ENCODE peak calls at places on chromosome 6, in ten cellular contexts. One of them, this sample, is unnamed.

GRCh38 chr6:136149311-136149710 is 100.8 kb downstream of the MTFR2 start:
- DNase-seq in CD4-positive, CD25-positive, alpha-beta regulatory T cell: no peak
- DNase-seq in tibial artery: no peak
- DNase-seq in GM23338: no peak
- DNase-seq in cardiac muscle cell: peak
- DNase-seq in breast epithelium: no peak
- DNase-seq in brain microvascular endothelial cell: no peak
- DNase-seq in H1: no peak
- DNase-seq in CD4-positive, alpha-beta memory T cell: no peak
- DNase-seq in RWPE1: no peak
- DNase-seq in this sample: no peak

GRCh38 chr6:170459451-170459850 is 93.7 kb downstream of the PSMB1 start:
- DNase-seq in CD4-positive, CD25-positive, alpha-beta regulatory T cell: no peak
- DNase-seq in tibial artery: no peak
- DNase-seq in GM23338: no peak
- DNase-seq in cardiac muscle cell: peak
- DNase-seq in breast epithelium: no peak
- DNase-seq in brain microvascular endothelial cell: peak
- DNase-seq in H1: no peak
- DNase-seq in CD4-positive, alpha-beta memory T cell: no peak
- DNase-seq in RWPE1: no peak
- DNase-seq in this sample: no peak

GRCh38 chr6:36701401-36701991 is 3.9 kb downstream of the RAB44 start:
- DNase-seq in CD4-positive, CD25-positive, alpha-beta regulatory T cell: no peak
- DNase-seq in tibial artery: peak
- DNase-seq in GM23338: peak
- DNase-seq in cardiac muscle cell: no peak
- DNase-seq in breast epithelium: no peak
- DNase-seq in brain microvascular endothelial cell: no peak
- DNase-seq in H1: no peak
- DNase-seq in CD4-positive, alpha-beta memory T cell: no peak
- DNase-seq in RWPE1: peak
- DNase-seq in this sample: no peak

GRCh38 chr6:100663219-100663863 is 198.6 kb upstream of the SIM1 start:
- DNase-seq in CD4-positive, CD25-positive, alpha-beta regulatory T cell: no peak
- DNase-seq in tibial artery: no peak
- DNase-seq in GM23338: no peak
- DNase-seq in cardiac muscle cell: peak
- DNase-seq in breast epithelium: no peak
- DNase-seq in brain microvascular endothelial cell: peak
- DNase-seq in H1: no peak
- DNase-seq in CD4-positive, alpha-beta memory T cell: no peak
- DNase-seq in RWPE1: no peak
- DNase-seq in this sample: peak

GRCh38 chr6:32154514-32155161 is 697 bp downstream of the PPT2 start:
- DNase-seq in CD4-positive, CD25-positive, alpha-beta regulatory T cell: peak
- DNase-seq in tibial artery: peak
- DNase-seq in GM23338: peak
- DNase-seq in cardiac muscle cell: peak
- DNase-seq in breast epithelium: peak
- DNase-seq in brain microvascular endothelial cell: peak
- DNase-seq in H1: no peak
- DNase-seq in CD4-positive, alpha-beta memory T cell: peak
- DNase-seq in RWPE1: peak
- DNase-seq in this sample: no peak

GRCh38 chr6:102015431-102015830 is 621.9 kb downstream of the GRIK2 start:
- DNase-seq in CD4-positive, CD25-positive, alpha-beta regulatory T cell: no peak
- DNase-seq in tibial artery: peak
- DNase-seq in GM23338: no peak
- DNase-seq in cardiac muscle cell: no peak
- DNase-seq in breast epithelium: no peak
- DNase-seq in brain microvascular endothelial cell: no peak
- DNase-seq in H1: no peak
- DNase-seq in CD4-positive, alpha-beta memory T cell: no peak
- DNase-seq in RWPE1: no peak
- DNase-seq in this sample: no peak

GRCh38 chr6:20366082-20366834 is 35.4 kb upstream of the E2F3 start:
- DNase-seq in CD4-positive, CD25-positive, alpha-beta regulatory T cell: peak
- DNase-seq in tibial artery: no peak
- DNase-seq in GM23338: no peak
- DNase-seq in cardiac muscle cell: no peak
- DNase-seq in breast epithelium: peak
- DNase-seq in brain microvascular endothelial cell: no peak
- DNase-seq in H1: no peak
- DNase-seq in CD4-positive, alpha-beta memory T cell: peak
- DNase-seq in RWPE1: no peak
- DNase-seq in this sample: no peak

GRCh38 chr6:24951831-24952299 is 16.1 kb upstream of the RIPOR2 start:
- DNase-seq in CD4-positive, CD25-positive, alpha-beta regulatory T cell: peak
- DNase-seq in tibial artery: no peak
- DNase-seq in GM23338: no peak
- DNase-seq in cardiac muscle cell: no peak
- DNase-seq in breast epithelium: no peak
- DNase-seq in brain microvascular endothelial cell: no peak
- DNase-seq in H1: no peak
- DNase-seq in CD4-positive, alpha-beta memory T cell: peak
- DNase-seq in RWPE1: no peak
- DNase-seq in this sample: no peak

GRCh38 chr6:134544737-134545136 is 226.8 kb upstream of the SGK1 start:
- DNase-seq in CD4-positive, CD25-positive, alpha-beta regulatory T cell: no peak
- DNase-seq in tibial artery: no peak
- DNase-seq in GM23338: no peak
- DNase-seq in cardiac muscle cell: no peak
- DNase-seq in breast epithelium: no peak
- DNase-seq in brain microvascular endothelial cell: no peak
- DNase-seq in H1: no peak
- DNase-seq in CD4-positive, alpha-beta memory T cell: no peak
- DNase-seq in RWPE1: no peak
- DNase-seq in this sample: no peak

GRCh38 chr6:112909781-112910180 is 562.7 kb downstream of the RFPL4B start:
- DNase-seq in CD4-positive, CD25-positive, alpha-beta regulatory T cell: no peak
- DNase-seq in tibial artery: no peak
- DNase-seq in GM23338: no peak
- DNase-seq in cardiac muscle cell: no peak
- DNase-seq in breast epithelium: no peak
- DNase-seq in brain microvascular endothelial cell: no peak
- DNase-seq in H1: no peak
- DNase-seq in CD4-positive, alpha-beta memory T cell: no peak
- DNase-seq in RWPE1: peak
- DNase-seq in this sample: no peak

GRCh38 chr6:38673397-38674165 is 29.4 kb downstream of the GLO1 start:
- DNase-seq in CD4-positive, CD25-positive, alpha-beta regulatory T cell: no peak
- DNase-seq in tibial artery: no peak
- DNase-seq in GM23338: no peak
- DNase-seq in cardiac muscle cell: no peak
- DNase-seq in breast epithelium: no peak
- DNase-seq in brain microvascular endothelial cell: no peak
- DNase-seq in H1: no peak
- DNase-seq in CD4-positive, alpha-beta memory T cell: peak
- DNase-seq in RWPE1: peak
- DNase-seq in this sample: no peak

GRCh38 chr6:54655162-54655561 is 191.4 kb upstream of the FAM83B start:
- DNase-seq in CD4-positive, CD25-positive, alpha-beta regulatory T cell: no peak
- DNase-seq in tibial artery: no peak
- DNase-seq in GM23338: no peak
- DNase-seq in cardiac muscle cell: no peak
- DNase-seq in breast epithelium: no peak
- DNase-seq in brain microvascular endothelial cell: no peak
- DNase-seq in H1: no peak
- DNase-seq in CD4-positive, alpha-beta memory T cell: no peak
- DNase-seq in RWPE1: peak
- DNase-seq in this sample: no peak

GRCh38 chr6:137389150-137389664 is 105.0 kb downstream of the OLIG3 start:
- DNase-seq in CD4-positive, CD25-positive, alpha-beta regulatory T cell: peak
- DNase-seq in tibial artery: no peak
- DNase-seq in GM23338: no peak
- DNase-seq in cardiac muscle cell: peak
- DNase-seq in breast epithelium: no peak
- DNase-seq in brain microvascular endothelial cell: peak
- DNase-seq in H1: no peak
- DNase-seq in CD4-positive, alpha-beta memory T cell: peak
- DNase-seq in RWPE1: peak
- DNase-seq in this sample: no peak

GRCh38 chr6:156146891-156147290 is 630.3 kb upstream of the ARID1B start:
- DNase-seq in CD4-positive, CD25-positive, alpha-beta regulatory T cell: no peak
- DNase-seq in tibial artery: no peak
- DNase-seq in GM23338: peak
- DNase-seq in cardiac muscle cell: no peak
- DNase-seq in breast epithelium: no peak
- DNase-seq in brain microvascular endothelial cell: no peak
- DNase-seq in H1: no peak
- DNase-seq in CD4-positive, alpha-beta memory T cell: no peak
- DNase-seq in RWPE1: no peak
- DNase-seq in this sample: no peak

GRCh38 chr6:6218246-6219085 is 102.0 kb downstream of the F13A1 start:
- DNase-seq in CD4-positive, CD25-positive, alpha-beta regulatory T cell: no peak
- DNase-seq in tibial artery: no peak
- DNase-seq in GM23338: no peak
- DNase-seq in cardiac muscle cell: no peak
- DNase-seq in breast epithelium: no peak
- DNase-seq in brain microvascular endothelial cell: peak
- DNase-seq in H1: no peak
- DNase-seq in CD4-positive, alpha-beta memory T cell: no peak
- DNase-seq in RWPE1: peak
- DNase-seq in this sample: no peak

DNA sequence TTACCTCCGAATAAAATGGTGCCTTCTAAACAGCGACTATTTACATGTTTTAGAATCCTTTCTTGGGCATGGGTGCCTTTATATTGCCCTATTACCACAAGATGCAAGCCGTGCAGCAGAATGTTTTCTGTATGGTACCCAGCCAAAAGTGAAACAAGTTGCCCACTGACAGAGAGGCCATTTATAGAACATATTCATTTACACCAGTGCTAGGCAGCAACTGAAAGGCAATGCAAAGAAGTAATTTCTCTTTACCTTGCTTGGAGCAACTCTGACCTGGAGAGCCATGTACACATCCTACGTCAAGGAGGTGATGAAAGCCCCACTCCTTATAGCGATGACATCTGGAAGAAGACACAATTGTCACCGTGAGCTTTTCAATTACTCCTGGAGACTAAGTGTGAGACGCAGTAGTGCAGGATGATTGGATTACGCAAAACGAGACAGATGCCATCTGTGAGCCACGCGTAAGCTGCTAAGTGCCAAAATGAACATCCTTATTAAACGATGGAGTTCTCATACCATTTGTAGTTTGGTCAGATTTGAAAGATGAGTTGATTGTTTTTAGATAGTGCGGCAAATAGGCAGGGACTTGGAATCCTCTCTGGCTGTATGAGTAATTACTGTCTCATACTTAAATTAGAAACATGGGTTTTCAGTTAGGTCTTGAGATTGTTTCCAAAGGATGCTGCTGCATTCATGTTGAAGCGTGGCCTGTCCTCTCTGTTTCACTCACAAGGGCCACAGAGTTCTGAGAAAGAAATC is at the start of gene TMEM244:
- DNase-seq in CD4-positive, CD25-positive, alpha-beta regulatory T cell: peak
- DNase-seq in tibial artery: no peak
- DNase-seq in GM23338: no peak
- DNase-seq in cardiac muscle cell: no peak
- DNase-seq in breast epithelium: no peak
- DNase-seq in brain microvascular endothelial cell: peak
- DNase-seq in H1: no peak
- DNase-seq in CD4-positive, alpha-beta memory T cell: peak
- DNase-seq in RWPE1: no peak
- DNase-seq in this sample: no peak
- H3K27ac ChIP-seq in CD4-positive, CD25-positive, alpha-beta regulatory T cell: peak
- H3K27ac ChIP-seq in tibial artery: no peak
- H3K27ac ChIP-seq in GM23338: no peak
- H3K27ac ChIP-seq in cardiac muscle cell: no peak
- H3K27ac ChIP-seq in breast epithelium: no peak
- H3K27ac ChIP-seq in brain microvascular endothelial cell: peak
- H3K27ac ChIP-seq in H1: no peak
- H3K27ac ChIP-seq in CD4-positive, alpha-beta memory T cell: peak
- H3K27ac ChIP-seq in RWPE1: no peak
- H3K27ac ChIP-seq in this sample: no peak

GRCh38 chr6:122128445-122128844 is 271.0 kb upstream of the HSF2 start:
- DNase-seq in CD4-positive, CD25-positive, alpha-beta regulatory T cell: no peak
- DNase-seq in tibial artery: no peak
- DNase-seq in GM23338: no peak
- DNase-seq in cardiac muscle cell: no peak
- DNase-seq in breast epithelium: no peak
- DNase-seq in brain microvascular endothelial cell: no peak
- DNase-seq in H1: no peak
- DNase-seq in CD4-positive, alpha-beta memory T cell: no peak
- DNase-seq in RWPE1: no peak
- DNase-seq in this sample: no peak
- H3K27ac ChIP-seq in CD4-positive, CD25-positive, alpha-beta regulatory T cell: no peak
- H3K27ac ChIP-seq in tibial artery: no peak
- H3K27ac ChIP-seq in GM23338: no peak
- H3K27ac ChIP-seq in cardiac muscle cell: peak
- H3K27ac ChIP-seq in breast epithelium: no peak
- H3K27ac ChIP-seq in brain microvascular endothelial cell: no peak
- H3K27ac ChIP-seq in H1: no peak
- H3K27ac ChIP-seq in CD4-positive, alpha-beta memory T cell: no peak
- H3K27ac ChIP-seq in RWPE1: no peak
- H3K27ac ChIP-seq in this sample: no peak

DNA sequence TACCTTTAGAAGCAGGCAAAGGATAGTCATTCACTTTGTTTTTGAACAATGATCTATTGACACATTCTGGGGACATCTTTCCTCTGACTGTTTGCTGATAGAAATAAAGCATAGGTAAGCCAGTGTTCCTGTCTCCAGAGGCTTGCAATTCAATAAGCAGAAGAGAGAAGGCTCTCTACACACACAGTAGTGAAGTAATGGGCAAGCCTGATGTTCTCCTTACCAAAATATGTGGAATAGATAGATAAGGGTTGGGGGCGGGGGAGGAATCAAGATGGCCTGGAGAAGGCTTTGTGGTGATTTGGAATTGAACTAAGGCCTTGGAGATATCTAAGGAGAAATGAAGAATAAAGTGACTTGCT is 27.3 kb downstream of the PAQR8 start:
- DNase-seq in CD4-positive, CD25-positive, alpha-beta regulatory T cell: no peak
- DNase-seq in tibial artery: no peak
- DNase-seq in GM23338: no peak
- DNase-seq in cardiac muscle cell: peak
- DNase-seq in breast epithelium: no peak
- DNase-seq in brain microvascular endothelial cell: no peak
- DNase-seq in H1: no peak
- DNase-seq in CD4-positive, alpha-beta memory T cell: no peak
- DNase-seq in RWPE1: no peak
- DNase-seq in this sample: no peak
- H3K27ac ChIP-seq in CD4-positive, CD25-positive, alpha-beta regulatory T cell: peak
- H3K27ac ChIP-seq in tibial artery: no peak
- H3K27ac ChIP-seq in GM23338: no peak
- H3K27ac ChIP-seq in cardiac muscle cell: no peak
- H3K27ac ChIP-seq in breast epithelium: no peak
- H3K27ac ChIP-seq in brain microvascular endothelial cell: no peak
- H3K27ac ChIP-seq in H1: no peak
- H3K27ac ChIP-seq in CD4-positive, alpha-beta memory T cell: peak
- H3K27ac ChIP-seq in RWPE1: no peak
- H3K27ac ChIP-seq in this sample: no peak

DNA sequence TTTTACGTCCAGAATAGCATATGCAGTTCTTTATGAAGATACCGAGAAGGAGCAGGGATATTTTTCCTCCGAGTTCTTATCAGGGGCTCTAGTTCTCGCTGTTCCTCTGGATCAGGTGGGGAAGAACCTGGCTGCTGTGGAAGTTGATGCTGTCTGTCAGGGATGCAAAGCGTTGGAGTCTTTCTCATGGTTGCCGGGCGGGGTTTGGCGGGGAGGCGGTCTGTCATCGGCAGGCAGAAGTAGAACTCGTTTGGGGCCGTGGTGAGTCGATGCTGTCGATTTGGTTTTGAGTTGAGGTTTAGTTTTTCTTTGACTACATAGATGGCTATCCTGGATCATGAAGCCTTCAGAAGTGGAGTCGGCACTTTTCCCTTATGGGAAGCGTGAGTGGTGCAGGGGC is 691.2 kb downstream of the QKI start:
- DNase-seq in CD4-positive, CD25-positive, alpha-beta regulatory T cell: no peak
- DNase-seq in tibial artery: no peak
- DNase-seq in GM23338: no peak
- DNase-seq in cardiac muscle cell: no peak
- DNase-seq in breast epithelium: no peak
- DNase-seq in brain microvascular endothelial cell: no peak
- DNase-seq in H1: no peak
- DNase-seq in CD4-positive, alpha-beta memory T cell: no peak
- DNase-seq in RWPE1: no peak
- DNase-seq in this sample: no peak
- H3K27ac ChIP-seq in CD4-positive, CD25-positive, alpha-beta regulatory T cell: no peak
- H3K27ac ChIP-seq in tibial artery: no peak
- H3K27ac ChIP-seq in GM23338: no peak
- H3K27ac ChIP-seq in cardiac muscle cell: no peak
- H3K27ac ChIP-seq in breast epithelium: no peak
- H3K27ac ChIP-seq in brain microvascular endothelial cell: no peak
- H3K27ac ChIP-seq in H1: no peak
- H3K27ac ChIP-seq in CD4-positive, alpha-beta memory T cell: no peak
- H3K27ac ChIP-seq in RWPE1: no peak
- H3K27ac ChIP-seq in this sample: no peak

This sample was measured in AG04450.